ENCODE peak calls at places on chromosomes 1 and 21, in seven cellular contexts. L, Z, M, G, D, T and Q are unnamed samples.

GRCh38 chr21:35144978-35145377 is 95.9 kb upstream of the RUNX1 start:
- DNase-seq in L (no peak), G (no peak), D (no peak), M (no peak), Z (no peak), T (no peak), Q (no peak)

GRCh38 chr1:233320023-233320422 is 7.5 kb upstream of the MAP3K21 start:
- DNase-seq in D (no peak), T (no peak), L (no peak), G (no peak), M (no peak), Z (no peak), Q (no peak)

GRCh38 chr1:10948463-10948775 is 64.0 kb upstream of the TARDBP start:
- DNase-seq in D (no peak), M (no peak), Z (no peak), L (no peak), G (no peak), T (no peak), Q (no peak)

GRCh38 chr21:42463861-42464515 is 32.0 kb downstream of the RSPH1 start:
- DNase-seq in Z (peak), M (peak), L (no peak), D (no peak), T (peak), G (no peak), Q (no peak)

GRCh38 chr1:221451741-221452140 is 290.1 kb downstream of the DUSP10 start:
- DNase-seq in T (no peak), L (no peak), G (no peak), D (no peak), Z (no peak), M (no peak), Q (no peak)

GRCh38 chr1:31623365-31623764 is 5.9 kb downstream of the HCRTR1 start:
- DNase-seq in T (no peak), L (no peak), M (no peak), D (no peak), G (no peak), Z (no peak), Q (no peak)

GRCh38 chr1:244353572-244354091 is 98.1 kb downstream of the ADSS2 start:
- DNase-seq in Z (no peak), D (peak), L (no peak), T (peak), G (peak), M (peak), Q (peak)

GRCh38 chr1:26529655-26530539 is at the start of gene RPS6KA1:
- DNase-seq in M (peak), T (peak), L (peak), D (peak), Z (peak), G (peak), Q (no peak)

GRCh38 chr21:24994717-24995116 is 612.6 kb downstream of the MRPL39 start:
- DNase-seq in D (no peak), G (no peak), T (no peak), M (no peak), L (no peak), Z (no peak), Q (no peak)

GRCh38 chr1:56617141-56617540 is 28.0 kb upstream of the PRKAA2 start:
- DNase-seq in Z (no peak), L (no peak), T (no peak), D (no peak), M (no peak), G (peak), Q (peak)

GRCh38 chr1:107926436-107927080 is 38.4 kb downstream of the VAV3 start:
- DNase-seq in L (no peak), T (no peak), Z (no peak), G (no peak), M (no peak), D (no peak), Q (no peak)

GRCh38 chr1:226695335-226695900 is 43.7 kb downstream of the ITPKB start:
- DNase-seq in Z (peak), L (no peak), D (no peak), M (no peak), G (no peak), T (no peak), Q (no peak)